ENCODE peak calls at places on chromosomes 2 and 18, in five cellular contexts. D is ovary; O is osteoblast; R is CD4-positive, alpha-beta memory T cell; X is tibial artery. M is an unnamed sample. For H3K4me1, H3K27me3 and H3K9me3, the result is how much of the 10 kb centered on the place peaks cover.

GRCh38 chr2:145339646-145340045 is 819.7 kb upstream of the ZEB2 start:
- DNase-seq in D (no peak), O (no peak), R (no peak), X (no peak), M (no peak)

GRCh38 chr2:149586063-149586462 is 1.5 kb downstream of the MMADHC start:
- DNase-seq in D (no peak), O (no peak), R (no peak), X (no peak), M (no peak)

GRCh38 chr2:170972508-170973224 is 43.6 kb downstream of the GORASP2 start:
- DNase-seq in D (no peak), O (peak), R (no peak), X (no peak), M (no peak)

GRCh38 chr2:168336786-168337388 is 89.5 kb upstream of the STK39 start:
- DNase-seq in D (no peak), O (no peak), R (peak), X (no peak), M (peak)

GRCh38 chr18:43720036-43720435 is 442.7 kb upstream of the SYT4 start:
- DNase-seq in D (no peak), O (no peak), R (no peak), X (no peak), M (no peak)

GRCh38 chr2:127681288-127681771 is 6.0 kb upstream of the LIMS2 start:
- DNase-seq in D (peak), O (peak), R (no peak), X (peak), M (no peak)

GRCh38 chr18:42706618-42707017 is 408.9 kb downstream of the RIT2 start:
- DNase-seq in D (no peak), O (no peak), R (no peak), X (no peak), M (no peak)

GRCh38 chr2:101410114-101410513 is 22.8 kb upstream of the CREG2 start:
- DNase-seq in D (no peak), O (no peak), R (no peak), X (no peak), M (no peak)

GRCh38 chr18:79934311-79935097 is 16.9 kb downstream of the SLC66A2 start:
- DNase-seq in D (peak), O (no peak), R (no peak), X (peak), M (no peak)

GRCh38 chr2:19070866-19071265 is 287.6 kb downstream of the OSR1 start:
- DNase-seq in D (no peak), O (no peak), R (no peak), X (no peak), M (no peak)

GRCh38 chr18:10485475-10485874 is 31.0 kb downstream of the APCDD1 start:
- DNase-seq in D (no peak), O (no peak), R (no peak), X (no peak), M (no peak)

GRCh38 chr2:3639653-3640052 is 18.3 kb upstream of the ALLC start:
- DNase-seq in D (peak), O (peak), R (no peak), X (peak), M (peak)

GRCh38 chr2:11481789-11482472 is 16.0 kb upstream of the E2F6 start:
- DNase-seq in D (peak), O (no peak), R (no peak), X (no peak), M (no peak)

GRCh38 chr2:144886847-144887246 is 366.9 kb upstream of the ZEB2 start:
- DNase-seq in D (peak), O (no peak), R (no peak), X (peak), M (no peak)

GRCh38 chr2:8548065-8548870 is 133.6 kb upstream of the ID2 start:
- DNase-seq in D (no peak), O (peak), R (no peak), X (peak), M (no peak)

GRCh38 chr18:58896268-58896667 is 31.6 kb downstream of the ZNF532 start:
- DNase-seq in D (no peak), O (no peak), R (no peak), X (no peak), M (no peak)

GRCh38 chr2:183035298-183035953 is 2.8 kb downstream of the NCKAP1 start:
- DNase-seq in D (no peak), O (peak), R (no peak), X (no peak), M (no peak)

GRCh38 chr2:23027396-23027795 is 357.6 kb upstream of the KLHL29 start:
- DNase-seq in D (no peak), O (no peak), R (no peak), X (no peak), M (no peak)

GRCh38 chr18:74221081-74221480 is 70.7 kb downstream of the CYB5A start:
- DNase-seq in D (no peak), O (no peak), R (no peak), X (no peak), M (no peak)

GRCh38 chr2:9095226-9095625 is 91.7 kb upstream of the MBOAT2 start:
- DNase-seq in D (no peak), O (no peak), R (no peak), X (no peak), M (no peak)

GRCh38 chr2:159891917-159892691 is 94.1 kb upstream of the CD302 start:
- DNase-seq in D (no peak), O (no peak), R (no peak), X (no peak), M (no peak)

GRCh38 chr2:129078548-129078947 is 759.9 kb upstream of the HS6ST1 start:
- DNase-seq in D (no peak), O (no peak), R (no peak), X (no peak), M (no peak)

GRCh38 chr2:159902722-159903121 is 104.7 kb upstream of the CD302 start:
- DNase-seq in D (no peak), O (no peak), R (no peak), X (no peak), M (no peak)

GRCh38 chr18:65459741-65460140 is 291.1 kb upstream of the CDH7 start:
- DNase-seq in D (no peak), O (no peak), R (no peak), X (no peak), M (no peak)

GRCh38 chr18:10705291-10705690 is 179.5 kb downstream of the NAPG start:
- DNase-seq in D (no peak), O (no peak), R (no peak), X (no peak), M (no peak)

GRCh38 chr2:67604360-67604759 is 207.2 kb downstream of the ETAA1 start:
- DNase-seq in D (no peak), O (no peak), R (no peak), X (no peak), M (no peak)

GRCh38 chr2:1944986-1945385 is 200.7 kb upstream of the PXDN start:
- DNase-seq in D (no peak), O (no peak), R (no peak), X (no peak), M (no peak)

GRCh38 chr2:33583194-33583938 is 15.7 kb downstream of the FAM98A start:
- DNase-seq in D (no peak), O (no peak), R (peak), X (no peak), M (peak)

DNA sequence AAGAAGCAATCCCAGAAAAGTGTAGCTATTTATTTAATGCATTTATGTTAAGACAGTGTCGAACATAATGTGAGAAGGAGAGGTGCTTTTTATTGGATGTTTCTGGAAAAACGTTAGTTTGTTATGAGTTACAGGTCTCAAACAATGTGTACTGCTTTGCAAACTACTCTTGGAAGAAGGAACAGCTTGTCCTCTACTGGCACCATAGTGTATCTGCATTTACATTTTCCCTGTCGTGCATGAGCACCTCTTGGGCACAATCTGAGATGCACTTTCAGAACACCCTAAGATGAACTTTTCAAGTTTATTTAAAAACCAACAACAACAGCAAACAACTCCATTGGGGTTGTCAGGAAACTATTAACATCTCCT is 22.8 kb downstream of the CCNYL1 start:
- DNase-seq in D (no peak), O (peak), R (no peak), X (no peak), M (no peak)
- H3K4me1 ChIP-seq in D (under half), O (under half), R (under half), X (under half), M (under half)

GRCh38 chr2:217939220-217939619 is 63.6 kb downstream of the TNS1 start:
- DNase-seq in D (peak), O (no peak), R (no peak), X (no peak), M (no peak)

GRCh38 chr2:217937446-217937845 is 65.3 kb downstream of the TNS1 start:
- DNase-seq in D (no peak), O (peak), R (no peak), X (no peak), M (no peak)

GRCh38 chr2:217936952-217937351 is 65.8 kb downstream of the TNS1 start:
- DNase-seq in D (no peak), O (peak), R (no peak), X (no peak), M (no peak)

GRCh38 chr2:217939629-217940245 is 63.1 kb downstream of the TNS1 start:
- DNase-seq in D (peak), O (no peak), R (no peak), X (peak), M (no peak)

GRCh38 chr2:217938038-217938437 is 64.8 kb downstream of the TNS1 start:
- DNase-seq in D (peak), O (peak), R (no peak), X (no peak), M (no peak)
- H3K27me3 ChIP-seq in D (under half), O (under half), R (under half), X (under half), M (under half)

GRCh38 chr2:206289391-206289790 is 14.9 kb downstream of the ZDBF2 start:
- DNase-seq in D (no peak), O (no peak), R (no peak), X (no peak), M (no peak)
- H3K9me3 ChIP-seq in D (under half), O (under half), R (under half), X (under half), M (under half)

DNA sequence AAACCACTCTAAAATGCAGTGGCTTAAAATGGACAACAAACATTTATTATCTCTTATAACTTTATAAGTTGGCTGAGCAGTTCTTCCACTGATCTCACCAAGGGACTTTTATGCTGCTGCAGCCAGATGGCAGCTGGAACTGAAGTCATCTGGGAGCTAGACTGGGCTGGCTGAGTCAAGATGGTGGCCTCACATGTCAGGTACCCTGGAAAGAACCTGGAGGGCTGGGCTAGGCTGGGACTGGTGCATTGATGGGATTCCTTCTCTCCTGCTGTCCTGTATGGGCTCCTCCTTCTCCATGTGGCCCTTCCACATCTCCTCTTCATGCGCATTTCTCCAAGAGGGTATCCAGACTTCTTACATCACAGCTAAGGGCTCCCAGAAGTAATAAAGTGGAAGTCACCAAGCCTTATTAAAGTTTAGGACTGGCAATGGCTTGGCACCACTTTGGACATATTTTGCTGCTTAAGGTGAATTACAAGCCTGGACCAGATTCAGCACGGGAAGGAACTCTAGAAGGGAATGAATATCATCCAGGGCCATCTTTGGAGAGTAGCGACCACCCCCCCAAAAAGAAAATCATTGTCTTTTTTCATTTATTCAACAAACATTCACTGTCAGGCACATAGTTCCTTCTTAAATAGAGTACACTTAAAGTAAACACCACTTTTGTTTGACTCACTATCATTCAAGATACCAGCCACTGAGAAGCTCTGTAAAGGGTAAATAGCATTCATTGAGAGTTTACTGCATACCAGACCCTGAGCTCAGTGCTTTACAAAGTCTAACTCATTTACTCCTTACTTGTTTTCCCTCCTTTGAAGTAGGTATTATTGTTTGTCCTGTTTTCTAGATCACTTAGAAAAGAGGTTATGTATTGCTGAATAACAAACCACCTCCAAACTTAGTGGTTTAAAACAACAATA is 138.0 kb downstream of the ZFP36L2 start:
- DNase-seq in D (peak), O (peak), R (no peak), X (peak), M (no peak)
- H3K4me1 ChIP-seq in D (under half), O (under half), R (under half), X (under half), M (under half)

GRCh38 chr2:104862061-104862941 is 8.4 kb downstream of the POU3F3 start:
- DNase-seq in D (no peak), O (peak), R (no peak), X (no peak), M (no peak)
- H3K27me3 ChIP-seq in D (under half), O (half or more), R (half or more), X (under half), M (half or more)

GRCh38 chr2:111186933-111187332 is 66.2 kb downstream of the BCL2L11 start:
- DNase-seq in D (no peak), O (no peak), R (no peak), X (no peak), M (no peak)
- H3K9me3 ChIP-seq in D (under half), O (under half), R (under half), X (under half), M (under half)

M was measured in CD8-positive, alpha-beta memory T cell.